ENCODE peak calls at places on chromosomes 13 and 19, in ten cellular contexts. I is foreskin fibroblast, U is fibroblast of mammary gland, V is fibroblast of villous mesenchyme, F is tibial nerve, S is fibroblast of pulmonary artery, K is heart left ventricle, E is stomach, R is right lobe of liver, Q is epithelial cell of proximal tubule. J is an unnamed sample.

GRCh38 chr13:111949311-111949710 is 117.6 kb upstream of the SOX1 start:
- DNase-seq in I (no peak), U (no peak), V (no peak), F (no peak), S (no peak), K (no peak), E (peak; percentile 10), R (no peak), Q (no peak), J (no peak)

GRCh38 chr13:27211771-27212364 is 39.5 kb upstream of the RPL21 start:
- DNase-seq in I (peak; percentile 76), U (peak; percentile 88), V (peak; percentile 21), F (no peak), S (peak; percentile 76), K (no peak), E (no peak), R (no peak), Q (peak; percentile 43), J (peak; percentile 54)

GRCh38 chr19:2089001-2089711 is 7.0 kb downstream of the MOB3A start:
- DNase-seq in I (no peak), U (peak; percentile 45), V (no peak), F (no peak), S (peak; percentile 24), K (no peak), E (no peak), R (peak; percentile 29), Q (no peak), J (peak; percentile 25)

GRCh38 chr13:44350775-44351504 is 22.7 kb upstream of the SERP2 start:
- DNase-seq in I (no peak), U (no peak), V (no peak), F (no peak), S (no peak), K (no peak), E (no peak), R (no peak), Q (peak; percentile 36), J (no peak)

GRCh38 chr19:55554302-55554701 is 9.0 kb upstream of the SBK3 start:
- DNase-seq in I (no peak), U (no peak), V (no peak), F (no peak), S (no peak), K (no peak), E (no peak), R (no peak), Q (no peak), J (no peak)

GRCh38 chr13:100434010-100434763 is 154.4 kb downstream of the GGACT start:
- DNase-seq in I (peak; percentile 54), U (peak; percentile 60), V (peak; percentile 49), F (no peak), S (peak; percentile 52), K (no peak), E (no peak), R (no peak), Q (peak; percentile 66), J (peak; percentile 51)

GRCh38 chr13:95660981-95661581 is 15.9 kb upstream of the DNAJC3 start:
- DNase-seq in I (peak; percentile 16), U (peak; percentile 64), V (peak; percentile 60), F (no peak), S (peak; percentile 69), K (no peak), E (no peak), R (no peak), Q (no peak), J (peak; percentile 54)

GRCh38 chr13:42970824-42971669 is 21.0 kb downstream of the EPSTI1 start:
- DNase-seq in I (peak; percentile 32), U (peak; percentile 62), V (peak; percentile 44), F (peak; percentile 35), S (peak; percentile 63), K (no peak), E (peak; percentile 47), R (no peak), Q (no peak), J (peak; percentile 49)

GRCh38 chr19:56864443-56865125 is 24.1 kb upstream of the PEG3 start:
- DNase-seq in I (no peak), U (no peak), V (no peak), F (no peak), S (no peak), K (no peak), E (no peak), R (no peak), Q (no peak), J (no peak)

GRCh38 chr19:56868446-56868845 is 27.9 kb upstream of the PEG3 start:
- DNase-seq in I (no peak), U (no peak), V (no peak), F (no peak), S (no peak), K (no peak), E (no peak), R (no peak), Q (no peak), J (no peak)

GRCh38 chr19:56869886-56870285 is 29.4 kb upstream of the PEG3 start:
- DNase-seq in I (no peak), U (no peak), V (no peak), F (no peak), S (no peak), K (no peak), E (no peak), R (no peak), Q (no peak), J (no peak)

DNA sequence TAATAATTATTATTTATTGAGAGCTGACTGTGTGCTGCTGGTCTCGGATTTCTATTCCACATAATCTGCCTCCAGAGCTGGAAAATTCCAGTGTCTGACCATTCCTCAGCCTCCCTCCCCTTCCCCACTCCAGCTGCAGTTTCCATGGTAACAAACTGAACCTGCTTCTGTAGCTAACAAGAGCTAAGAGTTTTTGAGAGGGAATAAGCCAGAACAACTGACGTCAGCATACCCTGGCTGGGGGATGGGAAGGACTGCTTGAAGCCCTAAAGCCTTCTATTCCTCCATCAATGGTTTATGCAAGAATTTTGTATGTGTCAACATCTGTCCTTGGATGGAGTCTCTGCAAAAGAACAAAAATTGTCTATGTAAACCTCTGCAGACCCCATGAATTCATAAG is 26.0 kb upstream of the PEG3 start:
- DNase-seq in I (no peak), U (no peak), V (no peak), F (no peak), S (no peak), K (no peak), E (no peak), R (no peak), Q (no peak), J (no peak)
- TF ChIP-seq CTCF in I (no peak), U (no peak), V (no peak), F (no peak), S (no peak), K (no peak), E (no peak), R (no peak), Q (no peak), J (no peak)

GRCh38 chr13:99432637-99433542 is 68.4 kb upstream of the TM9SF2 start:
- DNase-seq in I (peak; percentile 78), U (peak; percentile 80), V (peak; percentile 79), F (peak; percentile 69), S (peak; percentile 58), K (peak; percentile 72), E (peak; percentile 52), R (peak; percentile 74), Q (peak; percentile 75), J (peak; percentile 78)

GRCh38 chr13:99434258-99434788 is 66.9 kb upstream of the TM9SF2 start:
- DNase-seq in I (no peak), U (no peak), V (no peak), F (no peak), S (no peak), K (no peak), E (peak; percentile 54), R (no peak), Q (no peak), J (no peak)

GRCh38 chr13:99429670-99430069 is 71.6 kb upstream of the TM9SF2 start:
- DNase-seq in I (no peak), U (no peak), V (no peak), F (no peak), S (no peak), K (no peak), E (no peak), R (no peak), Q (no peak), J (no peak)

GRCh38 chr13:99433543-99434075 is 67.7 kb upstream of the TM9SF2 start:
- DNase-seq in I (no peak), U (no peak), V (no peak), F (no peak), S (no peak), K (no peak), E (no peak), R (no peak), Q (no peak), J (no peak)

GRCh38 chr13:99431927-99432636 is 69.2 kb upstream of the TM9SF2 start:
- DNase-seq in I (no peak), U (no peak), V (no peak), F (no peak), S (no peak), K (no peak), E (no peak), R (no peak), Q (no peak), J (peak; percentile 29)
- H3K4me3 ChIP-seq in I (no peak overlapping the region), U (no peak overlapping the region), V (no peak overlapping the region), F (no peak overlapping the region), S (no peak overlapping the region), K (peak overlapping the region; percentile 6), E (no peak overlapping the region), R (no peak overlapping the region), Q (peak overlapping the region; percentile 32), J (peak overlapping the region; percentile 43)

DNA sequence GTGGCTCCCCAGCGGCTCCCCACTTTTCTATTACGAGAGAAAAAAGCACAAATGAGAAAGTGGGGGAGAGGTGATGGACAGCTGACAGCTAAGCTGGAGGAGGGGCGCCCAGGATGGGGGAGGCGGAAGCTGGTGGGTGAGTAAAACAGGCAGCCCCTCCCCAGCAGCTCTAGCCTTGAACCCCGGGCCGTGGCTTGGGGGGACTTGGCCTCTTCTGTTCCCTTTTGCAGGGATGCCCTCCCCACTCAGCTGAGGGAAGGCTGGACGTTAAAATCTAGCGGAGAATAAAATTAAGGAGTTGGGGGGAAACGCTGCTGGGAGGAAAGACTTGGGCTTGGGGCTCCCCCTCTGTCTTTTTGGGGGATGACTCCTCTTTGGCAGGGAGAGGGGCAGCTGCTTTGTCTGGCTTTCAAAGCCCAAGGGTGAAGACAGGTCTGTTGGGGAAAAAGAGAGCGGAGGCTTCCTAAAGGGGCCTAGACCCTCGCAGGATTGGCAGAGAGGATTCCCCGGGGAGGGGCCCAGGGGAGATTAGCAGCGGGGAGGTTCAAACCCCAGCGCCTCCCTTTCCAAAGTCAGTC is 1.4 kb upstream of the SAMD1 start:
- DNase-seq in I (no peak), U (no peak), V (no peak), F (no peak), S (no peak), K (no peak), E (no peak), R (no peak), Q (no peak), J (no peak)
- TF ChIP-seq CTCF in I (no peak), U (no peak), V (peak; percentile 2), F (no peak), S (no peak), K (no peak), E (no peak), R (no peak), Q (no peak), J (no peak)

DNA sequence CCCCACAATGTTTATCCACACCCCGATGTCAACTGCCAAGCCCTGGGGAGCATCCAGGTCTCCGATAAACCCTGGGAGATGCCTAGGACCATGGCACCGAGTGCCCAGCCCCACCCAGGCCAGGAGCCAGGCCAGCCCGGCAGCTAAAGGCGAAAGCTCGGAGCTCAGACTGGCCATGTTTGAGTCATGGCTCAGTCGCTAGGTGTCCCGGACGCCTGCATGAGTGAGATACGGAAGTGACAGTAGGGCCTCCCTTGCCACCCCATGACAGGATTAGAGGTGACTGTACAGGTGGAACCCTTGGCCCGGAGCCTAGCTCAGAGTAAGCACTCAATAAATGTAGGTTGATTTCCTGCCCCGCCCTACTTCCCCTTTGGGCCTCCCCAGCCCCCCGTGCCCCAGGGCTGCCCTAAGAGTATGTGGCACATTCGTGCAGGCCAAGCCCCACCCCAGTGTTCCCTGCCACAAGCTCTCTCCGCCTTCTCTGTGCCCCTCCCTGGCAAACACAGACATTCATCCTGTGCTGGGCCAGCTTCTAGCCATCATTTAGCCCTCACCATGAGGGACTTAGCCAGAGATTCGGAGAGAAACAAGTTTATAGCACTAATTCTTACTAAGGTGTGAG is 5.8 kb upstream of the TPM4 start:
- DNase-seq in I (no peak), U (no peak), V (no peak), F (no peak), S (no peak), K (peak; percentile 71), E (peak; percentile 92), R (peak; percentile 55), Q (no peak), J (no peak)
- H3K4me3 ChIP-seq in I (no peak overlapping the region), U (no peak overlapping the region), V (no peak overlapping the region), F (no peak overlapping the region), S (no peak overlapping the region), K (no peak overlapping the region), E (peak overlapping the region; percentile 69), R (no peak overlapping the region), Q (no peak overlapping the region), J (no peak overlapping the region)

J was measured in AG10803.